ENCODE peak calls at places on chromosomes 1 and 21, in seven cellular contexts. L is HuH-7, Y is activated T-helper 1 cell treated with Interleukin-2 at 50 U/mL for 16 hours, A is HEK293T, B is adipocyte, C is MCF 10A, G is NCI-H2171. E is an unnamed sample.

GRCh38 chr1:51712590-51712989 is 95.7 kb downstream of the OSBPL9 start:
- DNase-seq in G (no peak), Y (no peak), A (no peak), B (no peak), L (no peak), C (no peak), E (no peak)

GRCh38 chr1:224065455-224065854 is 48.5 kb upstream of the FBXO28 start:
- DNase-seq in L (no peak), B (peak), G (peak), A (no peak), C (peak), Y (no peak), E (peak)

GRCh38 chr1:115457295-115457694 is 119.2 kb upstream of the NGF start:
- DNase-seq in G (peak), C (no peak), A (no peak), L (no peak), Y (no peak), B (no peak), E (no peak)

GRCh38 chr1:99727575-99728190 is 38.8 kb downstream of the FRRS1 start:
- DNase-seq in G (no peak), B (no peak), L (no peak), Y (no peak), A (no peak), C (peak), E (no peak)

GRCh38 chr1:35692310-35692709 is 26.4 kb downstream of the C1orf216 start:
- DNase-seq in Y (no peak), L (no peak), A (no peak), G (no peak), C (no peak), B (no peak), E (no peak)

GRCh38 chr21:38938343-38938742 is 132.6 kb downstream of the ETS2 start:
- DNase-seq in L (no peak), C (no peak), A (no peak), G (no peak), B (no peak), Y (no peak), E (no peak)

GRCh38 chr1:110433803-110434202 is 17.1 kb upstream of the PROK1 start:
- DNase-seq in Y (no peak), G (no peak), L (peak), A (peak), B (peak), C (peak), E (peak)

GRCh38 chr1:90211101-90211500 is 216.2 kb downstream of the ZNF326 start:
- DNase-seq in A (no peak), L (no peak), C (peak), Y (no peak), B (no peak), G (no peak), E (no peak)

GRCh38 chr1:235329139-235329808 is 904 bp downstream of the GGPS1 start:
- DNase-seq in B (peak), C (peak), Y (peak), G (peak), A (peak), L (no peak), E (peak)

GRCh38 chr1:188386161-188386560 is 1557.4 kb downstream of the PLA2G4A start:
- DNase-seq in G (no peak), Y (no peak), C (no peak), L (no peak), B (peak), A (no peak), E (no peak)

E was measured in RWPE1.